ENCODE peak calls at places on chromosomes 11 and 22, in seven cellular contexts. R is bronchial epithelial cell, J is fibroblast of villous mesenchyme, U is kidney, V is NB4, M is AG04450, X is colonic mucosa. D is an unnamed sample.

GRCh38 chr22:40818192-40818746 is 877 bp downstream of the SLC25A17 start:
- DNase-seq in R (no peak), J (peak; percentile 8), U (no peak), V (peak; percentile 17), M (no peak), X (no peak), D (no peak)

GRCh38 chr11:66718320-66718971 is 10.6 kb downstream of the SPTBN2 start:
- DNase-seq in R (peak; percentile 55), J (no peak), U (peak; percentile 82), V (no peak), M (no peak), X (peak; percentile 71), D (no peak)

GRCh38 chr11:70688142-70688541 is 289.8 kb downstream of the CTTN start:
- DNase-seq in R (no peak), J (no peak), U (peak; percentile 32), V (no peak), M (no peak), X (peak; percentile 43), D (no peak)

GRCh38 chr11:45475135-45475534 is 189.0 kb upstream of the SYT13 start:
- DNase-seq in R (no peak), J (no peak), U (no peak), V (no peak), M (no peak), X (no peak), D (no peak)

GRCh38 chr11:94305146-94305545 is 766 bp downstream of the IZUMO1R start:
- DNase-seq in R (peak; percentile 69), J (peak; percentile 16), U (no peak), V (no peak), M (peak; percentile 8), X (no peak), D (peak; percentile 8)

GRCh38 chr11:22634897-22635629 is 9.4 kb upstream of the FANCF start:
- DNase-seq in R (peak; percentile 35), J (no peak), U (no peak), V (no peak), M (no peak), X (no peak), D (no peak)

GRCh38 chr11:7665473-7666291 is 7.6 kb downstream of the CYB5R2 start:
- DNase-seq in R (peak; percentile 74), J (peak; percentile 73), U (peak; percentile 91), V (peak; percentile 76), M (no peak), X (peak; percentile 88), D (peak; percentile 47)

GRCh38 chr22:20957118-20957690 is 9.9 kb upstream of the AIFM3 start:
- DNase-seq in R (no peak), J (no peak), U (peak; percentile 82), V (no peak), M (no peak), X (no peak), D (no peak)

GRCh38 chr11:36485296-36485870 is 24.7 kb downstream of the TRAF6 start:
- DNase-seq in R (no peak), J (no peak), U (no peak), V (no peak), M (no peak), X (no peak), D (no peak)

GRCh38 chr22:35033635-35034296 is 32.2 kb upstream of the ISX start:
- DNase-seq in R (no peak), J (no peak), U (no peak), V (no peak), M (no peak), X (no peak), D (no peak)

GRCh38 chr11:12187399-12187798 is 77.0 kb downstream of the MICAL2 start:
- DNase-seq in R (peak; percentile 65), J (no peak), U (no peak), V (no peak), M (no peak), X (no peak), D (no peak)

GRCh38 chr11:287821-288327 is 1.1 kb upstream of the PGGHG start:
- DNase-seq in R (no peak), J (no peak), U (peak; percentile 83), V (no peak), M (no peak), X (no peak), D (no peak)

GRCh38 chr11:72751293-72752087 is 718 bp downstream of the ARAP1 start:
- DNase-seq in R (no peak), J (no peak), U (peak; percentile 71), V (no peak), M (no peak), X (no peak), D (no peak)

DNA sequence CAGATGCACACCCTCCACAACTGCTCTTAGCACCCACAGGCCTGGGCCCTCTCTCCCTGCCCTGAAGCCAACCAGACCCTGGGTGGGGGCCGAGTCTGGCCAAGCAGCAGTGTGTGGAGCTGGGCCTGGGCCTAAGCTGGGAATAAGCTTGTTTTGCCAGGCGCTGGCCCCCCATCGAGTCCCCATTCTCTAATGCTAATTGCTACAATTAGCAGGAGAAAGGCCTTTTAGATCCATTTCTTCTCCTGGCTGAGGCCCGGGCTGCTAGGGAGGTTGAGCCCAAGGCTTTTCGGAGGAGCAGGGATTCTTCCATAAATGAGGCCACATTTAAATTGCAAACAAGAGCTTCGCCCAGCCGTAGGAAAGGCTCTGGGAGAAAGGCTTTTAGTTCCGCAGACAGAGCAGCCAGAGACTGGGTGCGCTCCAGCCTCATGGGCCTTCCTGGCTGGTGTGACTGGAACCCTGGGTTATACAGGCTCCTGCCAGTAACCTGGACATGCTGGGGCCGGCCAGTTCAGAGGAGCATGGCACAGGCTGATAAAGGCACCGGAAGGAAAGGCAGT is 6.4 kb downstream of the KCNQ1OT1 start:
- DNase-seq in R (no peak), J (no peak), U (peak; percentile 55), V (no peak), M (no peak), X (no peak), D (no peak)
- H3K4me3 ChIP-seq in R (no peak overlapping the region), J (no peak overlapping the region), U (no peak overlapping the region), V (no peak overlapping the region), M (no peak overlapping the region), X (no peak overlapping the region), D (no peak overlapping the region)

DNA sequence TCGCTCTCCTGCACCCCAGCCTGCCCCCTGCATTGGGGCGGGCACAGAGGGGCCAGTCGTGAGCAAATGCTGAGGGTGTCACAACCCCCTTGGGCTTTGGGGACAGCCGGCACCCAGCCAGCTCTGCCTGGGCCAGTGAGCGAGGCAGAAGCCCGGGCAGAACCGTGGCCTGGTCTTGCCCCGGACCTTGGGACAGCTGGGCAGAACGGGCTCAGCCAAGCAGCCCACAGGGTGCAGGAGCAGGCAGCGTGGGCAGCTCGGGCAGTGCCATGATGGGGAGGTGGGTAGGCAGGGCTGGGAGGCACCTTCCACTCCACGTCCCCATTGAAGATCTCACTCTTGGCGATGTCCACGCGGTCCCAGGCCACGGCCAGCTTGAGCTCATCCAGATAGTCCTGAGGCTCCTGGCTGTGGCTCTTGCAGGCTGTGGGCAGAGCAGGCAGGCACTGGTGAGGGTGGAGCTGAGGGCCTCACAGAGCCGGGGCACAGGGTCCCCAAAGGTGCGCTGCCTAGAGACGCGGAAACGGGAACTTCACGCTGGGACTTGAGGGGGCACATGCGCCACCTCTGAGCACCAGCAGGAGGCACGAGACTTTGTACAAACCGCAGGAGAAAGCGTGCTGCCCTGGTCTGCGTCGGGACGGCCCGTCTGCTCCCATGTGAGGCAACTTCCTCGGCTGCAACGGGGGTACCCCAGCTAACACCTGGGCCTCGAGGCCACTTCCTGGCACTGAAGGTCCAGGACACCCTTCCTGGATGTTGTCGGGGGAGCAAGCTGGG is 15.2 kb downstream of the TSSC4 start:
- DNase-seq in R (no peak), J (no peak), U (peak; percentile 70), V (peak; percentile 34), M (no peak), X (no peak), D (no peak)
- TF ChIP-seq CTCF in R (no peak), J (no peak), U (no peak), V (peak; percentile 20), M (no peak), X (no peak), D (no peak)

GRCh38 chr22:45777852-45778172 is 106.2 kb downstream of the ATXN10 start:
- DNase-seq in R (no peak), J (no peak), U (no peak), V (no peak), M (no peak), X (no peak), D (no peak)
- H3K4me3 ChIP-seq in R (no peak overlapping the region), J (no peak overlapping the region), U (no peak overlapping the region), V (no peak overlapping the region), M (no peak overlapping the region), X (no peak overlapping the region), D (no peak overlapping the region)

GRCh38 chr11:96241351-96241841 is 101.6 kb downstream of the MAML2 start:
- DNase-seq in R (no peak), J (no peak), U (no peak), V (peak; percentile 93), M (no peak), X (peak; percentile 72), D (no peak)
- TF ChIP-seq CTCF in R (no peak), J (peak; percentile 17), U (no peak), V (peak; percentile 42), M (no peak), X (no peak), D (no peak)

GRCh38 chr22:31625661-31626426 is 36.2 kb downstream of the PISD start:
- DNase-seq in R (no peak), J (peak; percentile 52), U (no peak), V (no peak), M (no peak), X (peak; percentile 38), D (no peak)
- H3K4me3 ChIP-seq in R (no peak overlapping the region), J (peak overlapping the region; percentile 13), U (no peak overlapping the region), V (no peak overlapping the region), M (no peak overlapping the region), X (no peak overlapping the region), D (no peak overlapping the region)

GRCh38 chr11:82533628-82534353 is 199.9 kb downstream of the FAM181B start:
- DNase-seq in R (peak; percentile 76), J (no peak), U (no peak), V (no peak), M (no peak), X (no peak), D (no peak)
- TF ChIP-seq CTCF in R (no peak), J (no peak), U (no peak), V (no peak), M (no peak), X (no peak), D (no peak)

GRCh38 chr11:15930442-15931025 is 425.8 kb downstream of the SOX6 start:
- DNase-seq in R (no peak), J (no peak), U (no peak), V (no peak), M (no peak), X (no peak), D (no peak)

GRCh38 chr11:15929371-15929801 is 427.0 kb downstream of the SOX6 start:
- DNase-seq in R (no peak), J (no peak), U (no peak), V (no peak), M (no peak), X (no peak), D (no peak)

GRCh38 chr11:15926071-15926470 is 430.3 kb downstream of the SOX6 start:
- DNase-seq in R (peak; percentile 52), J (no peak), U (no peak), V (no peak), M (no peak), X (no peak), D (no peak)

GRCh38 chr11:15927866-15928217 is 428.5 kb downstream of the SOX6 start:
- DNase-seq in R (no peak), J (no peak), U (no peak), V (no peak), M (no peak), X (no peak), D (no peak)

GRCh38 chr11:15927196-15927865 is 429.0 kb downstream of the SOX6 start:
- DNase-seq in R (no peak), J (no peak), U (no peak), V (no peak), M (no peak), X (no peak), D (no peak)
- H3K4me3 ChIP-seq in R (no peak overlapping the region), J (no peak overlapping the region), U (no peak overlapping the region), V (no peak overlapping the region), M (no peak overlapping the region), X (no peak overlapping the region), D (no peak overlapping the region)

GRCh38 chr11:105610796-105611361 is 1.0 kb downstream of the GRIA4 start:
- DNase-seq in R (no peak), J (no peak), U (no peak), V (no peak), M (no peak), X (no peak), D (no peak)
- TF ChIP-seq CTCF in R (no peak), J (no peak), U (no peak), V (no peak), M (no peak), X (no peak), D (no peak)

D was measured in AG10803.